ENCODE peak calls at places on chromosomes 5 and 9, in seven cellular contexts. F is lower lobe of right lung; A is SJSA1; B is effector memory CD4-positive, alpha-beta T cell; R is cardiac muscle cell; U is H9; E is fibroblast of lung. G is an unnamed sample.

GRCh38 chr5:167634432-167634831 is 657.0 kb upstream of the WWC1 start:
- DNase-seq in F (no peak), A (no peak), B (no peak), R (peak; percentile 42), E (peak; percentile 92), U (no peak), G (no peak)

GRCh38 chr9:133332381-133332730 is 3.6 kb downstream of the SURF6 start:
- DNase-seq in E (no peak), A (no peak), B (no peak), R (no peak), U (peak; percentile 18), F (no peak), G (no peak)

GRCh38 chr9:106717686-106718085 is 145.3 kb upstream of the ZNF462 start:
- DNase-seq in U (no peak), F (no peak), R (peak; percentile 86), E (peak; percentile 87), B (no peak), A (peak; percentile 52), G (no peak)

GRCh38 chr5:151202381-151203139 is 21.3 kb downstream of the CCDC69 start:
- DNase-seq in A (peak; percentile 47), B (no peak), U (no peak), R (peak; percentile 89), E (peak; percentile 73), F (no peak), G (no peak)

GRCh38 chr9:3181049-3181953 is 337.4 kb upstream of the PUM3 start:
- DNase-seq in U (peak; percentile 86), A (no peak), F (peak; percentile 51), R (peak; percentile 13), B (no peak), E (peak; percentile 18), G (peak; percentile 47)

GRCh38 chr5:95281211-95281610 is 3.7 kb downstream of the MCTP1 start:
- DNase-seq in E (peak; percentile 30), B (no peak), U (peak; percentile 78), R (peak; percentile 5), F (no peak), A (no peak), G (no peak)

GRCh38 chr9:113638504-113638903 is 175.0 kb downstream of the RGS3 start:
- DNase-seq in R (no peak), E (no peak), U (no peak), A (no peak), B (no peak), F (no peak), G (no peak)

GRCh38 chr9:94801242-94801641 is 74.7 kb downstream of the AOPEP start:
- DNase-seq in B (no peak), U (no peak), F (no peak), R (no peak), A (no peak), E (peak; percentile 58), G (no peak)

GRCh38 chr9:5510360-5510931 is at the start of gene PDCD1LG2:
- DNase-seq in A (peak; percentile 55), U (no peak), E (peak; percentile 87), F (no peak), R (peak; percentile 79), B (no peak), G (no peak)

GRCh38 chr5:85604378-85604777 is 1013.4 kb upstream of the COX7C start:
- DNase-seq in A (no peak), B (no peak), F (no peak), R (no peak), E (no peak), U (no peak), G (no peak)

DNA sequence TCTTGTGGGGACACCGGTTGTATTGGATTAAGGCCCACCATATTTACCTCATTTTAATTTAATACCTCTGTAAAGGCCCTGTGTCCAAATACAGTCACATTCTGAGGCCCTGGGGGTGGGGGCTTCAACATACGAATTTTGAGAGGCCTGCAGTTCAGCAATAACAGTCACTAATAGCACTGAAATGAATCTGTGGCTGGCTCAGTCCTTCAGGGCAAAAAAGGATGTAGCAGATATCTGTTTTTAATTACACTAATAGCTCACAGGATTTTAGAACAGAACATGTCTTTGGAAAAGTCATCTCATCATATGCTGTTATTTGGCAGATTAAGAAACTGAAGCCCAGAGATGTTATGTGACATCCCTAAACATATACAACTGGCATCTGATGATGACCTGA is 71.9 kb upstream of the ANKRD55 start:
- DNase-seq in F (no peak), E (no peak), U (no peak), B (no peak), A (no peak), R (no peak), G (no peak)
- H3K9me3 ChIP-seq in F (peaks cover 10% of the 10 kb centered on the region), E (no peaks in the 10 kb centered on the region), U (no peaks in the 10 kb centered on the region), B (no peaks in the 10 kb centered on the region), A (peaks cover 3% of the 10 kb centered on the region), R (no peaks in the 10 kb centered on the region), G (no peaks in the 10 kb centered on the region)

DNA sequence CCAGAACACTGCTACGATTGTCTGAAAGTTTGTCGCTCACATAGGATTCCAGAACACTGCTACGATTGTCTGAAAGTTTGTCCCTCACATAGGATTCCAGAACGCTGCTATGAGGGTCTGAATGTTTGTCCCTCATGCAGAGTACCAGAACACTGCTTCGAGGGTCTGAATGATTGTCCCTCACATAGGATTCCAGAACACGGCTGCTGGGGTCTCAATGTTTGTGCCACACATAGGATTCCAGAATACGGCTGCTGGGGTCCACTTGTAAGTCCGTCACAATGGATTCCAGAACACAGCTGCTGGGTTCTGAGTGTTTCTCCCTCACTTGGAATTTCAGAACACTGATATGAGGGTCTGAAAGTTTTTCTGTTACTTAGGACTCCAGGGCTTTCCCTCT is 203.3 kb downstream of the FOXD4L6 start:
- DNase-seq in E (no peak), F (no peak), R (no peak), B (no peak), A (no peak), U (no peak), G (peak; percentile 23)
- H3K9me3 ChIP-seq in E (no peaks in the 10 kb centered on the region), F (peaks cover 77% of the 10 kb centered on the region), R (peaks cover 48% of the 10 kb centered on the region), B (peaks cover 57% of the 10 kb centered on the region), A (peaks cover 13% of the 10 kb centered on the region), U (peaks cover 77% of the 10 kb centered on the region), G (peaks cover 68% of the 10 kb centered on the region)

GRCh38 chr9:98148486-98148885 is 29.5 kb upstream of the TRIM14 start:
- DNase-seq in A (no peak), F (no peak), B (no peak), R (no peak), U (no peak), E (no peak), G (no peak)
- H3K9me3 ChIP-seq in A (no peaks in the 10 kb centered on the region), F (no peaks in the 10 kb centered on the region), B (no peaks in the 10 kb centered on the region), R (no peaks in the 10 kb centered on the region), U (no peaks in the 10 kb centered on the region), E (no peaks in the 10 kb centered on the region), G (no peaks in the 10 kb centered on the region)

GRCh38 chr5:10677533-10677932 is 83.5 kb downstream of the DAP start:
- DNase-seq in B (no peak), E (no peak), R (no peak), U (no peak), A (no peak), F (no peak), G (no peak)

GRCh38 chr5:10674582-10674981 is 86.5 kb downstream of the DAP start:
- DNase-seq in A (no peak), E (no peak), B (no peak), U (no peak), R (no peak), F (no peak), G (no peak)

GRCh38 chr5:10676946-10677345 is 84.1 kb downstream of the DAP start:
- DNase-seq in B (no peak), R (no peak), E (no peak), F (no peak), A (no peak), U (no peak), G (no peak)

GRCh38 chr5:10675177-10675700 is 85.8 kb downstream of the DAP start:
- DNase-seq in R (no peak), A (no peak), B (no peak), F (no peak), U (no peak), E (no peak), G (no peak)

GRCh38 chr5:10676224-10676623 is 84.8 kb downstream of the DAP start:
- DNase-seq in B (no peak), U (no peak), R (no peak), F (no peak), A (peak; percentile 47), E (peak; percentile 9), G (no peak)
- H3K9me3 ChIP-seq in B (no peaks in the 10 kb centered on the region), U (no peaks in the 10 kb centered on the region), R (no peaks in the 10 kb centered on the region), F (no peaks in the 10 kb centered on the region), A (peaks cover 6% of the 10 kb centered on the region), E (no peaks in the 10 kb centered on the region), G (no peaks in the 10 kb centered on the region)

DNA sequence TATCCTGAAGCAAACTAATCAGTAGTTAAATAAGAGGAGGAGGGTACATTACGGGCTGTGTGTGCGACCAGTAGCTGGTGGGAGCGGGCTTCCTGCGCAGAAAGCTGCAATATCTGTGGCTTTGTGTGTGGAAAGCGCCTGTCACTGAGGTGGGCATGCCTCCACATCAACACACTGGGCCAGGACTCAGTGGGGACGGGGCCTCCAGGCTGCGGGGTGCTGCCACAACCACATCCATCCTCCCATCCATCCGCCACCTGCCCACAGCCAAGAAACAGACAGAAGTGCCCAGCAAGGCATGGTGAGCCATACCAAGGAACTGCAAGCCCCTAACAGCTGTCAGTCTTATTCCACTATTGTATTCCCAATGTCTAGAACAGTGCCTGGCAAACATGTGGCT is 73.4 kb downstream of the COL23A1 start:
- DNase-seq in A (no peak), B (no peak), U (no peak), R (no peak), F (no peak), E (no peak), G (no peak)
- H3K9me3 ChIP-seq in A (peaks cover 70% of the 10 kb centered on the region), B (no peaks in the 10 kb centered on the region), U (peaks cover 17% of the 10 kb centered on the region), R (no peaks in the 10 kb centered on the region), F (no peaks in the 10 kb centered on the region), E (no peaks in the 10 kb centered on the region), G (no peaks in the 10 kb centered on the region)

DNA sequence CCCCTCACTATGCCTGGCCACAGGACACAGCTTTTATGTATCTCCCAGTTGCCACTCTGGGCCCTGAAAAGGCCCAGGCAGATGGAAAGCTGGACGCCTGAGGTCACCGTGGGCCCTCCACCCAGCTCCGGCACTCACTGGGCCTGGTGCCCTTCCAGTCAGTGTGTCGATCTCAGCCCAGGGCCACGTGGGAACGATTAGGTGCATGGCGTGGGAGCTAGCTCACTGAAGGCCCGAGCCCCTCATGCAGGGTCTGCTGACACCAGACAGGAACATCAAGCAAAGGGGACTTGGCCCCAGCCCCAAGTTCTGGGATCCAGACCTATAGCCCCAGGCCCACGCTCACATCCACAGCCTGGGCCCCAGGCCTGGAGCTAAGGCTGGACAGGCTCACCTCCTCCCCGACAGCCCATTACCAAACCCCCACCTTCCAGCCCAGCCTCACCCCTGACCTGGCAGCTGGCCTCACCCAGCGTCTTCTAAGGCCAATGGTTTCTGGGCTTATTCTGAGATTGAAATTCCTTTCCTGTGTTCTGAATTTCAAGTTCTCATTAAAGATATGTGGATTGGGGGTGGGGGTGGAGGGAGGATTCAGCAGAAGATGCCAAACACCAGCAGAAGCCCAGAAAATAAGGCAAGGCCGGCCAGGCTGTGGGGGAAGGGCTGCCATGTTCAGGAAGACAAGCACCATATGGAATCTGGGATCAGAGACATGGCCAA is 74.5 kb downstream of the ADAMTS2 start:
- DNase-seq in F (peak; percentile 46), B (no peak), R (peak; percentile 92), E (peak; percentile 56), U (peak; percentile 19), A (peak; percentile 48), G (no peak)
- H3K9me3 ChIP-seq in F (no peaks in the 10 kb centered on the region), B (no peaks in the 10 kb centered on the region), R (no peaks in the 10 kb centered on the region), E (no peaks in the 10 kb centered on the region), U (no peaks in the 10 kb centered on the region), A (peaks cover 60% of the 10 kb centered on the region), G (no peaks in the 10 kb centered on the region)